ENCODE peak calls at places on chromosome 11, in ten cellular contexts. One of them, this sample, is unnamed.

GRCh38 chr11:3381794-3382193 is 2.8 kb upstream of the ZNF195 start:
- DNase-seq in Peyer's patch: no peak
- DNase-seq in uterus: no peak
- DNase-seq in tibial nerve: no peak
- DNase-seq in thyroid gland: no peak
- DNase-seq in HCT116: no peak
- DNase-seq in body of pancreas: no peak
- DNase-seq in A549: no peak
- DNase-seq in heart left ventricle: no peak
- DNase-seq in GM12892: no peak
- DNase-seq in this sample: no peak

GRCh38 chr11:4672470-4672869 is 25.2 kb downstream of the OR51E2 start:
- DNase-seq in Peyer's patch: no peak
- DNase-seq in uterus: no peak
- DNase-seq in tibial nerve: no peak
- DNase-seq in thyroid gland: no peak
- DNase-seq in HCT116: no peak
- DNase-seq in body of pancreas: no peak
- DNase-seq in A549: no peak
- DNase-seq in heart left ventricle: no peak
- DNase-seq in GM12892: no peak
- DNase-seq in this sample: no peak

GRCh38 chr11:1081601-1082311 is 7.1 kb downstream of the MUC2 start:
- DNase-seq in Peyer's patch: no peak
- DNase-seq in uterus: no peak
- DNase-seq in tibial nerve: no peak
- DNase-seq in thyroid gland: no peak
- DNase-seq in HCT116: no peak
- DNase-seq in body of pancreas: no peak
- DNase-seq in A549: no peak
- DNase-seq in heart left ventricle: no peak
- DNase-seq in GM12892: no peak
- DNase-seq in this sample: no peak

GRCh38 chr11:32259641-32260081 is 168.8 kb downstream of the RCN1 start:
- DNase-seq in Peyer's patch: no peak
- DNase-seq in uterus: no peak
- DNase-seq in tibial nerve: peak; percentile 18
- DNase-seq in thyroid gland: peak; percentile 74
- DNase-seq in HCT116: no peak
- DNase-seq in body of pancreas: no peak
- DNase-seq in A549: no peak
- DNase-seq in heart left ventricle: no peak
- DNase-seq in GM12892: peak; percentile 9
- DNase-seq in this sample: no peak

GRCh38 chr11:10982695-10983492 is 125.0 kb upstream of the ZBED5 start:
- DNase-seq in Peyer's patch: no peak
- DNase-seq in uterus: no peak
- DNase-seq in tibial nerve: no peak
- DNase-seq in thyroid gland: peak; percentile 4
- DNase-seq in HCT116: peak; percentile 4
- DNase-seq in body of pancreas: no peak
- DNase-seq in A549: no peak
- DNase-seq in heart left ventricle: no peak
- DNase-seq in GM12892: no peak
- DNase-seq in this sample: no peak

GRCh38 chr11:69005183-69005630 is 7.8 kb downstream of the MRGPRF start:
- DNase-seq in Peyer's patch: peak; percentile 26
- DNase-seq in uterus: no peak
- DNase-seq in tibial nerve: no peak
- DNase-seq in thyroid gland: no peak
- DNase-seq in HCT116: no peak
- DNase-seq in body of pancreas: no peak
- DNase-seq in A549: no peak
- DNase-seq in heart left ventricle: no peak
- DNase-seq in GM12892: no peak
- DNase-seq in this sample: no peak

GRCh38 chr11:44564653-44565007 is 833 bp upstream of the CD82 start:
- DNase-seq in Peyer's patch: peak; percentile 82
- DNase-seq in uterus: no peak
- DNase-seq in tibial nerve: peak; percentile 73
- DNase-seq in thyroid gland: peak; percentile 92
- DNase-seq in HCT116: no peak
- DNase-seq in body of pancreas: peak; percentile 79
- DNase-seq in A549: peak; percentile 35
- DNase-seq in heart left ventricle: peak; percentile 91
- DNase-seq in GM12892: no peak
- DNase-seq in this sample: no peak

GRCh38 chr11:518463-519202 is 11.6 kb upstream of the RNH1 start:
- DNase-seq in Peyer's patch: peak; percentile 95
- DNase-seq in uterus: peak; percentile 94
- DNase-seq in tibial nerve: peak; percentile 75
- DNase-seq in thyroid gland: peak; percentile 74
- DNase-seq in HCT116: peak; percentile 85
- DNase-seq in body of pancreas: peak; percentile 91
- DNase-seq in A549: peak; percentile 93
- DNase-seq in heart left ventricle: peak; percentile 92
- DNase-seq in GM12892: peak; percentile 92
- DNase-seq in this sample: no peak

GRCh38 chr11:20110908-20111669 is 49.2 kb downstream of the DBX1 start:
- DNase-seq in Peyer's patch: peak; percentile 74
- DNase-seq in uterus: no peak
- DNase-seq in tibial nerve: no peak
- DNase-seq in thyroid gland: peak; percentile 63
- DNase-seq in HCT116: peak; percentile 72
- DNase-seq in body of pancreas: peak; percentile 64
- DNase-seq in A549: peak; percentile 70
- DNase-seq in heart left ventricle: no peak
- DNase-seq in GM12892: peak; percentile 50
- DNase-seq in this sample: peak; percentile 55

GRCh38 chr11:20114588-20114987 is 45.7 kb downstream of the DBX1 start:
- DNase-seq in Peyer's patch: no peak
- DNase-seq in uterus: no peak
- DNase-seq in tibial nerve: no peak
- DNase-seq in thyroid gland: no peak
- DNase-seq in HCT116: no peak
- DNase-seq in body of pancreas: no peak
- DNase-seq in A549: no peak
- DNase-seq in heart left ventricle: no peak
- DNase-seq in GM12892: no peak
- DNase-seq in this sample: no peak

GRCh38 chr11:20113147-20113435 is 47.2 kb downstream of the DBX1 start:
- DNase-seq in Peyer's patch: no peak
- DNase-seq in uterus: no peak
- DNase-seq in tibial nerve: no peak
- DNase-seq in thyroid gland: no peak
- DNase-seq in HCT116: no peak
- DNase-seq in body of pancreas: no peak
- DNase-seq in A549: no peak
- DNase-seq in heart left ventricle: no peak
- DNase-seq in GM12892: no peak
- DNase-seq in this sample: peak; percentile 48

GRCh38 chr11:20111871-20112270 is 48.4 kb downstream of the DBX1 start:
- DNase-seq in Peyer's patch: no peak
- DNase-seq in uterus: no peak
- DNase-seq in tibial nerve: no peak
- DNase-seq in thyroid gland: no peak
- DNase-seq in HCT116: no peak
- DNase-seq in body of pancreas: no peak
- DNase-seq in A549: no peak
- DNase-seq in heart left ventricle: no peak
- DNase-seq in GM12892: no peak
- DNase-seq in this sample: no peak

GRCh38 chr11:20112291-20113146 is 47.8 kb downstream of the DBX1 start:
- DNase-seq in Peyer's patch: peak; percentile 87
- DNase-seq in uterus: peak; percentile 79
- DNase-seq in tibial nerve: peak; percentile 38
- DNase-seq in thyroid gland: peak; percentile 87
- DNase-seq in HCT116: peak; percentile 82
- DNase-seq in body of pancreas: peak; percentile 73
- DNase-seq in A549: peak; percentile 90
- DNase-seq in heart left ventricle: peak; percentile 91
- DNase-seq in GM12892: no peak
- DNase-seq in this sample: peak; percentile 83
- TF ChIP-seq POLR2A in Peyer's patch: no peak
- TF ChIP-seq POLR2A in uterus: peak; percentile 20
- TF ChIP-seq POLR2A in tibial nerve: no peak
- TF ChIP-seq POLR2A in thyroid gland: peak; percentile 39
- TF ChIP-seq POLR2A in HCT116: no peak
- TF ChIP-seq POLR2A in body of pancreas: peak; percentile 6
- TF ChIP-seq POLR2A in A549: no peak
- TF ChIP-seq POLR2A in heart left ventricle: no peak
- TF ChIP-seq POLR2A in GM12892: no peak
- TF ChIP-seq POLR2A in this sample: no peak

GRCh38 chr11:33718441-33718840 is 17.8 kb downstream of the CD59 start:
- DNase-seq in Peyer's patch: no peak
- DNase-seq in uterus: no peak
- DNase-seq in tibial nerve: no peak
- DNase-seq in thyroid gland: no peak
- DNase-seq in HCT116: no peak
- DNase-seq in body of pancreas: no peak
- DNase-seq in A549: no peak
- DNase-seq in heart left ventricle: no peak
- DNase-seq in GM12892: no peak
- DNase-seq in this sample: no peak
- TF ChIP-seq POLR2A in Peyer's patch: no peak
- TF ChIP-seq POLR2A in uterus: no peak
- TF ChIP-seq POLR2A in tibial nerve: no peak
- TF ChIP-seq POLR2A in thyroid gland: no peak
- TF ChIP-seq POLR2A in HCT116: no peak
- TF ChIP-seq POLR2A in body of pancreas: no peak
- TF ChIP-seq POLR2A in A549: no peak
- TF ChIP-seq POLR2A in heart left ventricle: no peak
- TF ChIP-seq POLR2A in GM12892: no peak
- TF ChIP-seq POLR2A in this sample: no peak

GRCh38 chr11:75112200-75112599 is 15.5 kb upstream of the OR2AT4 start:
- DNase-seq in Peyer's patch: no peak
- DNase-seq in uterus: no peak
- DNase-seq in tibial nerve: no peak
- DNase-seq in thyroid gland: no peak
- DNase-seq in HCT116: no peak
- DNase-seq in body of pancreas: no peak
- DNase-seq in A549: no peak
- DNase-seq in heart left ventricle: no peak
- DNase-seq in GM12892: no peak
- DNase-seq in this sample: no peak

GRCh38 chr11:75118577-75118976 is 21.9 kb upstream of the OR2AT4 start:
- DNase-seq in Peyer's patch: no peak
- DNase-seq in uterus: no peak
- DNase-seq in tibial nerve: no peak
- DNase-seq in thyroid gland: no peak
- DNase-seq in HCT116: no peak
- DNase-seq in body of pancreas: no peak
- DNase-seq in A549: no peak
- DNase-seq in heart left ventricle: no peak
- DNase-seq in GM12892: no peak
- DNase-seq in this sample: no peak

GRCh38 chr11:75114465-75114864 is 17.8 kb upstream of the OR2AT4 start:
- DNase-seq in Peyer's patch: no peak
- DNase-seq in uterus: no peak
- DNase-seq in tibial nerve: no peak
- DNase-seq in thyroid gland: no peak
- DNase-seq in HCT116: no peak
- DNase-seq in body of pancreas: no peak
- DNase-seq in A549: no peak
- DNase-seq in heart left ventricle: no peak
- DNase-seq in GM12892: no peak
- DNase-seq in this sample: no peak

GRCh38 chr11:75107187-75107586 is 10.5 kb upstream of the OR2AT4 start:
- DNase-seq in Peyer's patch: no peak
- DNase-seq in uterus: no peak
- DNase-seq in tibial nerve: no peak
- DNase-seq in thyroid gland: no peak
- DNase-seq in HCT116: no peak
- DNase-seq in body of pancreas: no peak
- DNase-seq in A549: no peak
- DNase-seq in heart left ventricle: no peak
- DNase-seq in GM12892: no peak
- DNase-seq in this sample: peak; percentile 35

DNA sequence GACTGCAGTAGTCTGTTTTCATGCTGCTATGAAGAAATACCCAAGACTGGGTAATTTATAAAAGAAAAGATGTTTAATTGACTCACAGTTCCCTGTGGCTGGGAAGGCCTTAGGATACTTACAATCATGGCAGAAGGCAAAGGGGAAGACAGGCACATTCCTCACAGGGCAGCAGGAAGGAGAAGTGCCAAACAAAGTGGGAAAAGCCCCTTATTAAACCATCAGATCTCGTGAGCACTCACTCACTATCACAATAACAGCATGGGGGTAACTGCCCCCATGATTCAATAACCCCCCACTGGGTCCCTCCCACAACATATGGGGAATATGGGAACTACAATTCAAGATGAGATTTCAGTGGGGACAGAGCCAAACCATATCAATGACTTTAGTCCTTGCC is 16.4 kb upstream of the OR2AT4 start:
- DNase-seq in Peyer's patch: no peak
- DNase-seq in uterus: no peak
- DNase-seq in tibial nerve: no peak
- DNase-seq in thyroid gland: no peak
- DNase-seq in HCT116: no peak
- DNase-seq in body of pancreas: no peak
- DNase-seq in A549: no peak
- DNase-seq in heart left ventricle: no peak
- DNase-seq in GM12892: no peak
- DNase-seq in this sample: no peak
- TF ChIP-seq POLR2A in Peyer's patch: no peak
- TF ChIP-seq POLR2A in uterus: no peak
- TF ChIP-seq POLR2A in tibial nerve: no peak
- TF ChIP-seq POLR2A in thyroid gland: no peak
- TF ChIP-seq POLR2A in HCT116: no peak
- TF ChIP-seq POLR2A in body of pancreas: no peak
- TF ChIP-seq POLR2A in A549: no peak
- TF ChIP-seq POLR2A in heart left ventricle: no peak
- TF ChIP-seq POLR2A in GM12892: no peak
- TF ChIP-seq POLR2A in this sample: no peak

GRCh38 chr11:96315476-96315875 is 27.5 kb downstream of the MAML2 start:
- DNase-seq in Peyer's patch: no peak
- DNase-seq in uterus: no peak
- DNase-seq in tibial nerve: no peak
- DNase-seq in thyroid gland: no peak
- DNase-seq in HCT116: no peak
- DNase-seq in body of pancreas: no peak
- DNase-seq in A549: no peak
- DNase-seq in heart left ventricle: no peak
- DNase-seq in GM12892: no peak
- DNase-seq in this sample: no peak

GRCh38 chr11:96313163-96313562 is 29.8 kb downstream of the MAML2 start:
- DNase-seq in Peyer's patch: no peak
- DNase-seq in uterus: no peak
- DNase-seq in tibial nerve: no peak
- DNase-seq in thyroid gland: peak; percentile 90
- DNase-seq in HCT116: no peak
- DNase-seq in body of pancreas: no peak
- DNase-seq in A549: no peak
- DNase-seq in heart left ventricle: no peak
- DNase-seq in GM12892: no peak
- DNase-seq in this sample: no peak

GRCh38 chr11:96317576-96317975 is 25.4 kb downstream of the MAML2 start:
- DNase-seq in Peyer's patch: no peak
- DNase-seq in uterus: no peak
- DNase-seq in tibial nerve: no peak
- DNase-seq in thyroid gland: no peak
- DNase-seq in HCT116: no peak
- DNase-seq in body of pancreas: no peak
- DNase-seq in A549: no peak
- DNase-seq in heart left ventricle: no peak
- DNase-seq in GM12892: no peak
- DNase-seq in this sample: peak; percentile 35

GRCh38 chr11:96316869-96317268 is 26.1 kb downstream of the MAML2 start:
- DNase-seq in Peyer's patch: no peak
- DNase-seq in uterus: no peak
- DNase-seq in tibial nerve: no peak
- DNase-seq in thyroid gland: no peak
- DNase-seq in HCT116: no peak
- DNase-seq in body of pancreas: no peak
- DNase-seq in A549: no peak
- DNase-seq in heart left ventricle: no peak
- DNase-seq in GM12892: no peak
- DNase-seq in this sample: no peak

GRCh38 chr11:96314326-96315050 is 28.5 kb downstream of the MAML2 start:
- DNase-seq in Peyer's patch: no peak
- DNase-seq in uterus: no peak
- DNase-seq in tibial nerve: no peak
- DNase-seq in thyroid gland: peak; percentile 21
- DNase-seq in HCT116: peak; percentile 48
- DNase-seq in body of pancreas: no peak
- DNase-seq in A549: no peak
- DNase-seq in heart left ventricle: peak; percentile 37
- DNase-seq in GM12892: no peak
- DNase-seq in this sample: no peak
- TF ChIP-seq POLR2A in Peyer's patch: no peak
- TF ChIP-seq POLR2A in uterus: no peak
- TF ChIP-seq POLR2A in tibial nerve: no peak
- TF ChIP-seq POLR2A in thyroid gland: peak; percentile 25
- TF ChIP-seq POLR2A in HCT116: no peak
- TF ChIP-seq POLR2A in body of pancreas: no peak
- TF ChIP-seq POLR2A in A549: no peak
- TF ChIP-seq POLR2A in heart left ventricle: no peak
- TF ChIP-seq POLR2A in GM12892: no peak
- TF ChIP-seq POLR2A in this sample: no peak

This sample was measured in erythroblast.